ENCODE peak calls at places on chromosomes 1 and 21, in nine cellular contexts. One of them, this sample, is unnamed. For H3K9me3, the result is how much of the 10 kb centered on the place peaks cover.

GRCh38 chr1:233959971-233960710 is 55.7 kb downstream of the SLC35F3 start:
- DNase-seq in heart right ventricle: no peak
- DNase-seq in astrocyte: no peak
- DNase-seq in tibial nerve: no peak
- DNase-seq in body of pancreas: no peak
- DNase-seq in kidney: no peak
- DNase-seq in left lung: no peak
- DNase-seq in transverse colon: no peak
- DNase-seq in esophagus muscularis mucosa: no peak
- DNase-seq in this sample: no peak

GRCh38 chr1:59151860-59152259 is 145.0 kb upstream of the FGGY start:
- DNase-seq in esophagus muscularis mucosa: peak
- DNase-seq in left lung: no peak
- DNase-seq in kidney: no peak
- DNase-seq in body of pancreas: no peak
- DNase-seq in heart right ventricle: no peak
- DNase-seq in transverse colon: no peak
- DNase-seq in astrocyte: no peak
- DNase-seq in tibial nerve: no peak
- DNase-seq in this sample: no peak

GRCh38 chr1:108828074-108828961 is 28.6 kb downstream of the AKNAD1 start:
- DNase-seq in heart right ventricle: peak
- DNase-seq in tibial nerve: peak
- DNase-seq in left lung: peak
- DNase-seq in astrocyte: peak
- DNase-seq in esophagus muscularis mucosa: peak
- DNase-seq in kidney: peak
- DNase-seq in body of pancreas: peak
- DNase-seq in transverse colon: peak
- DNase-seq in this sample: peak

GRCh38 chr1:115302390-115302961 is 35.6 kb downstream of the NGF start:
- DNase-seq in esophagus muscularis mucosa: no peak
- DNase-seq in tibial nerve: peak
- DNase-seq in kidney: no peak
- DNase-seq in transverse colon: no peak
- DNase-seq in heart right ventricle: no peak
- DNase-seq in body of pancreas: no peak
- DNase-seq in left lung: no peak
- DNase-seq in astrocyte: peak
- DNase-seq in this sample: no peak

GRCh38 chr1:8347635-8348034 is 29.7 kb downstream of the SLC45A1 start:
- DNase-seq in body of pancreas: no peak
- DNase-seq in astrocyte: no peak
- DNase-seq in kidney: no peak
- DNase-seq in esophagus muscularis mucosa: no peak
- DNase-seq in left lung: no peak
- DNase-seq in tibial nerve: no peak
- DNase-seq in transverse colon: no peak
- DNase-seq in heart right ventricle: no peak
- DNase-seq in this sample: no peak

GRCh38 chr1:236143104-236143948 is 987 bp downstream of the GPR137B start:
- DNase-seq in transverse colon: no peak
- DNase-seq in body of pancreas: no peak
- DNase-seq in esophagus muscularis mucosa: no peak
- DNase-seq in left lung: no peak
- DNase-seq in heart right ventricle: no peak
- DNase-seq in astrocyte: peak
- DNase-seq in kidney: no peak
- DNase-seq in tibial nerve: no peak
- DNase-seq in this sample: peak

GRCh38 chr21:16250282-16250681 is 520.5 kb downstream of the USP25 start:
- DNase-seq in transverse colon: no peak
- DNase-seq in body of pancreas: no peak
- DNase-seq in kidney: no peak
- DNase-seq in tibial nerve: no peak
- DNase-seq in left lung: no peak
- DNase-seq in astrocyte: no peak
- DNase-seq in esophagus muscularis mucosa: no peak
- DNase-seq in heart right ventricle: no peak
- DNase-seq in this sample: no peak

GRCh38 chr21:33492571-33492970 is 1.1 kb upstream of the DNAJC28 start:
- DNase-seq in transverse colon: no peak
- DNase-seq in heart right ventricle: no peak
- DNase-seq in kidney: no peak
- DNase-seq in left lung: no peak
- DNase-seq in esophagus muscularis mucosa: no peak
- DNase-seq in astrocyte: no peak
- DNase-seq in tibial nerve: peak
- DNase-seq in body of pancreas: no peak
- DNase-seq in this sample: no peak

GRCh38 chr1:182215797-182216196 is 154.3 kb upstream of the ZNF648 start:
- DNase-seq in heart right ventricle: no peak
- DNase-seq in tibial nerve: no peak
- DNase-seq in esophagus muscularis mucosa: no peak
- DNase-seq in left lung: no peak
- DNase-seq in transverse colon: no peak
- DNase-seq in kidney: no peak
- DNase-seq in body of pancreas: no peak
- DNase-seq in astrocyte: peak
- DNase-seq in this sample: no peak

GRCh38 chr1:229781453-229781852 is 155.4 kb downstream of the URB2 start:
- DNase-seq in body of pancreas: peak
- DNase-seq in esophagus muscularis mucosa: no peak
- DNase-seq in kidney: no peak
- DNase-seq in left lung: peak
- DNase-seq in heart right ventricle: no peak
- DNase-seq in astrocyte: no peak
- DNase-seq in tibial nerve: no peak
- DNase-seq in transverse colon: peak
- DNase-seq in this sample: no peak

GRCh38 chr1:39576016-39576657 is 453 bp downstream of the PABPC4 start:
- DNase-seq in kidney: peak
- DNase-seq in esophagus muscularis mucosa: no peak
- DNase-seq in heart right ventricle: no peak
- DNase-seq in astrocyte: no peak
- DNase-seq in body of pancreas: peak
- DNase-seq in transverse colon: peak
- DNase-seq in tibial nerve: no peak
- DNase-seq in left lung: no peak
- DNase-seq in this sample: peak

GRCh38 chr1:67355745-67356424 is 48.2 kb downstream of the IL12RB2 start:
- DNase-seq in body of pancreas: no peak
- DNase-seq in tibial nerve: no peak
- DNase-seq in kidney: no peak
- DNase-seq in heart right ventricle: no peak
- DNase-seq in astrocyte: peak
- DNase-seq in esophagus muscularis mucosa: no peak
- DNase-seq in left lung: no peak
- DNase-seq in transverse colon: no peak
- DNase-seq in this sample: no peak

GRCh38 chr21:23162213-23162946 is 2164.2 kb downstream of the NCAM2 start:
- DNase-seq in left lung: no peak
- DNase-seq in esophagus muscularis mucosa: no peak
- DNase-seq in heart right ventricle: no peak
- DNase-seq in tibial nerve: no peak
- DNase-seq in kidney: no peak
- DNase-seq in astrocyte: no peak
- DNase-seq in body of pancreas: no peak
- DNase-seq in transverse colon: no peak
- DNase-seq in this sample: no peak

GRCh38 chr1:161978011-161978790 is 45.5 kb downstream of the OLFML2B start:
- DNase-seq in left lung: no peak
- DNase-seq in transverse colon: no peak
- DNase-seq in body of pancreas: no peak
- DNase-seq in esophagus muscularis mucosa: no peak
- DNase-seq in heart right ventricle: no peak
- DNase-seq in kidney: no peak
- DNase-seq in astrocyte: no peak
- DNase-seq in tibial nerve: no peak
- DNase-seq in this sample: no peak

GRCh38 chr1:210448293-210448892 is 119.7 kb downstream of the HHAT start:
- DNase-seq in esophagus muscularis mucosa: no peak
- DNase-seq in kidney: no peak
- DNase-seq in transverse colon: no peak
- DNase-seq in body of pancreas: peak
- DNase-seq in left lung: no peak
- DNase-seq in tibial nerve: peak
- DNase-seq in heart right ventricle: peak
- DNase-seq in astrocyte: peak
- DNase-seq in this sample: no peak

GRCh38 chr21:32826317-32827167 is 55.0 kb upstream of the PAXBP1 start:
- DNase-seq in transverse colon: peak
- DNase-seq in tibial nerve: peak
- DNase-seq in esophagus muscularis mucosa: peak
- DNase-seq in heart right ventricle: peak
- DNase-seq in left lung: no peak
- DNase-seq in body of pancreas: peak
- DNase-seq in kidney: no peak
- DNase-seq in astrocyte: peak
- DNase-seq in this sample: peak

GRCh38 chr1:147051136-147051535 is 113.0 kb downstream of the NBPF12 start:
- DNase-seq in kidney: no peak
- DNase-seq in esophagus muscularis mucosa: no peak
- DNase-seq in tibial nerve: no peak
- DNase-seq in body of pancreas: no peak
- DNase-seq in heart right ventricle: no peak
- DNase-seq in astrocyte: no peak
- DNase-seq in left lung: no peak
- DNase-seq in transverse colon: no peak
- DNase-seq in this sample: no peak

GRCh38 chr21:19981938-19982337 is 1016.3 kb upstream of the NCAM2 start:
- DNase-seq in esophagus muscularis mucosa: no peak
- DNase-seq in left lung: no peak
- DNase-seq in body of pancreas: no peak
- DNase-seq in astrocyte: no peak
- DNase-seq in transverse colon: no peak
- DNase-seq in heart right ventricle: no peak
- DNase-seq in kidney: no peak
- DNase-seq in tibial nerve: no peak
- DNase-seq in this sample: no peak

GRCh38 chr1:4407851-4408250 is 246.6 kb upstream of the AJAP1 start:
- DNase-seq in tibial nerve: no peak
- DNase-seq in esophagus muscularis mucosa: no peak
- DNase-seq in kidney: no peak
- DNase-seq in heart right ventricle: no peak
- DNase-seq in left lung: no peak
- DNase-seq in body of pancreas: no peak
- DNase-seq in astrocyte: no peak
- DNase-seq in transverse colon: no peak
- DNase-seq in this sample: no peak
- H3K9me3 ChIP-seq in tibial nerve: under half
- H3K9me3 ChIP-seq in esophagus muscularis mucosa: under half
- H3K9me3 ChIP-seq in kidney: under half
- H3K9me3 ChIP-seq in heart right ventricle: under half
- H3K9me3 ChIP-seq in left lung: under half
- H3K9me3 ChIP-seq in body of pancreas: under half
- H3K9me3 ChIP-seq in astrocyte: under half
- H3K9me3 ChIP-seq in transverse colon: under half
- H3K9me3 ChIP-seq in this sample: under half

GRCh38 chr1:49552101-49552500 is 471.7 kb downstream of the AGBL4 start:
- DNase-seq in esophagus muscularis mucosa: no peak
- DNase-seq in left lung: no peak
- DNase-seq in tibial nerve: no peak
- DNase-seq in body of pancreas: no peak
- DNase-seq in astrocyte: no peak
- DNase-seq in heart right ventricle: no peak
- DNase-seq in kidney: no peak
- DNase-seq in transverse colon: no peak
- DNase-seq in this sample: no peak
- H3K9me3 ChIP-seq in esophagus muscularis mucosa: under half
- H3K9me3 ChIP-seq in left lung: under half
- H3K9me3 ChIP-seq in tibial nerve: under half
- H3K9me3 ChIP-seq in body of pancreas: under half
- H3K9me3 ChIP-seq in astrocyte: under half
- H3K9me3 ChIP-seq in heart right ventricle: under half
- H3K9me3 ChIP-seq in kidney: under half
- H3K9me3 ChIP-seq in transverse colon: under half
- H3K9me3 ChIP-seq in this sample: under half

DNA sequence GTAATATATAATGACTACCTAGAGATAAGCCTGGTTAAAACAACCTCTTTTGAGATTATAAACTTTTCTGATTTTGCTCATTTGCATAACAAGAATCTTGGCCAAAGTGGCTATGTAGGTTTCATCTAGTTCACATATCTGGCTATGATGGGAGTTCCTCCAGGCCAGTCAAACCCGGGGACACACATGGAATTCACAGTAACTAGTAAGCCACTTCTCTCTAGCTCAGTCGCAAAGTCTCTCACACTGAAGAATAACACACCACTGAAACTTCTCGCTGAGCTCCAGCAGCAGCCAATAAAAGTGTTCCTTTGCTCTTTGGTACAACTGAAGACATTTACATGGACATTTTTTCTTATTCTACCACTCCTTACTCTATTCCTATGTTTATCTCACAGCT is 36.0 kb upstream of the GRIK1 start:
- DNase-seq in left lung: no peak
- DNase-seq in esophagus muscularis mucosa: no peak
- DNase-seq in body of pancreas: no peak
- DNase-seq in tibial nerve: no peak
- DNase-seq in heart right ventricle: no peak
- DNase-seq in transverse colon: no peak
- DNase-seq in kidney: no peak
- DNase-seq in astrocyte: no peak
- DNase-seq in this sample: no peak
- H3K9me3 ChIP-seq in left lung: under half
- H3K9me3 ChIP-seq in esophagus muscularis mucosa: under half
- H3K9me3 ChIP-seq in body of pancreas: under half
- H3K9me3 ChIP-seq in tibial nerve: under half
- H3K9me3 ChIP-seq in heart right ventricle: under half
- H3K9me3 ChIP-seq in transverse colon: under half
- H3K9me3 ChIP-seq in kidney: under half
- H3K9me3 ChIP-seq in astrocyte: under half
- H3K9me3 ChIP-seq in this sample: under half

GRCh38 chr1:195047778-195048177 is 1560.5 kb downstream of the KCNT2 start:
- DNase-seq in tibial nerve: no peak
- DNase-seq in body of pancreas: no peak
- DNase-seq in heart right ventricle: no peak
- DNase-seq in esophagus muscularis mucosa: no peak
- DNase-seq in transverse colon: no peak
- DNase-seq in kidney: no peak
- DNase-seq in astrocyte: no peak
- DNase-seq in left lung: no peak
- DNase-seq in this sample: no peak

GRCh38 chr1:195054217-195054687 is 1554.0 kb downstream of the KCNT2 start:
- DNase-seq in heart right ventricle: no peak
- DNase-seq in kidney: peak
- DNase-seq in body of pancreas: no peak
- DNase-seq in transverse colon: no peak
- DNase-seq in esophagus muscularis mucosa: no peak
- DNase-seq in tibial nerve: no peak
- DNase-seq in astrocyte: no peak
- DNase-seq in left lung: no peak
- DNase-seq in this sample: no peak

DNA sequence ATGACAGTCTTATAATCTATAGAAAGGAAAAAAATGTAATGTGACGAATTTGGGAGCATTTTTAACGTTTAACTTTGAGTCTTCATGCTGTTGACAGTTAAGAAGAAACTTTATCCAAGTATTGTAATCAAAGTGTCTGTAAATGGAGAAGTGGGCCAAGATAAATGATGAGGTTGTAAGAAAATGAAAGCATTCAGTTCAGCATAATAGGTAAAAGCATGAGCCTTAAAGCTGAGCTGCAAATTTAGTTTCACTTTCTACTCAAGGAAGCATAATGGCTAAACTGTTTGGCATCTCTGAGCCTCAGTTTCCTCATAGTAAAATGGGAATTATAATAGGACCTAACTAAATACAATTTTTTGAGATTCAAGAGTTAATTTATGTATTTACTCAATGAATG is 1554.8 kb downstream of the KCNT2 start:
- DNase-seq in kidney: no peak
- DNase-seq in heart right ventricle: no peak
- DNase-seq in body of pancreas: no peak
- DNase-seq in tibial nerve: no peak
- DNase-seq in astrocyte: no peak
- DNase-seq in esophagus muscularis mucosa: no peak
- DNase-seq in left lung: no peak
- DNase-seq in transverse colon: no peak
- DNase-seq in this sample: no peak
- H3K9me3 ChIP-seq in kidney: under half
- H3K9me3 ChIP-seq in heart right ventricle: under half
- H3K9me3 ChIP-seq in body of pancreas: under half
- H3K9me3 ChIP-seq in tibial nerve: under half
- H3K9me3 ChIP-seq in astrocyte: under half
- H3K9me3 ChIP-seq in esophagus muscularis mucosa: under half
- H3K9me3 ChIP-seq in left lung: under half
- H3K9me3 ChIP-seq in transverse colon: under half
- H3K9me3 ChIP-seq in this sample: under half

This sample was measured in CD4-positive, CD25-positive, alpha-beta regulatory T cell.